ENCODE peak calls at places on chromosomes 7 and 10, in four cellular contexts. L is NB4; E is activated CD4-positive, alpha-beta memory T cell treated with anti-CD3 and anti-CD28 coated beads for 36 hours; A is neural crest cell. Y is an unnamed sample.
A peak's percentile ranks its signal among the peaks of the same experiment; 100 is the strongest.

GRCh38 chr10:77616766-77617165 is 20.8 kb downstream of the KCNMA1 start:
- DNase-seq in L (no peak), E (no peak), A (no peak), Y (no peak)

GRCh38 chr7:151082151-151083070 is 882 bp downstream of the TMUB1 start:
- DNase-seq in E (no peak), A (no peak), L (no peak), Y (no peak)

GRCh38 chr10:113612154-113612553 is 51.7 kb downstream of the NRAP start:
- DNase-seq in E (no peak), A (no peak), L (no peak), Y (no peak)

GRCh38 chr10:62093863-62094291 is 174.8 kb downstream of the RTKN2 start:
- DNase-seq in A (no peak), E (no peak), L (no peak), Y (no peak)

GRCh38 chr7:44201813-44202212 is 1.0 kb downstream of the YKT6 start:
- DNase-seq in E (no peak), L (no peak), A (no peak), Y (no peak)

GRCh38 chr7:108076141-108076540 is 54.0 kb downstream of the LAMB4 start:
- DNase-seq in E (no peak), A (no peak), L (no peak), Y (no peak)

GRCh38 chr7:98085674-98086073 is 21.0 kb upstream of the LMTK2 start:
- DNase-seq in A (no peak), E (no peak), L (no peak), Y (no peak)

GRCh38 chr7:93043393-93043985 is 74.3 kb downstream of the SAMD9 start:
- DNase-seq in A (peak; percentile 37), L (no peak), E (no peak), Y (no peak)

GRCh38 chr7:22697897-22698645 is 28.9 kb upstream of the IL6 start:
- DNase-seq in A (no peak), L (no peak), E (peak; percentile 36), Y (no peak)

GRCh38 chr10:125091891-125092290 is 68.5 kb downstream of the CTBP2 start:
- DNase-seq in L (no peak), A (no peak), E (no peak), Y (no peak)

GRCh38 chr10:11538834-11539190 is 72.6 kb downstream of the USP6NL start:
- DNase-seq in E (no peak), A (no peak), L (no peak), Y (no peak)

GRCh38 chr7:1604383-1604782 is 34.6 kb upstream of the PSMG3 start:
- DNase-seq in A (no peak), E (no peak), L (no peak), Y (no peak)

GRCh38 chr10:79387974-79388850 is 40.9 kb downstream of the PPIF start:
- DNase-seq in A (peak; percentile 0), L (no peak), E (peak; percentile 35), Y (no peak)

GRCh38 chr7:101950450-101951119 is 133.2 kb downstream of the CUX1 start:
- DNase-seq in A (no peak), L (no peak), E (no peak), Y (peak; percentile 35)

GRCh38 chr10:82278401-82279182 is 403.6 kb downstream of the NRG3 start:
- DNase-seq in A (no peak), E (no peak), L (no peak), Y (no peak)

GRCh38 chr10:75430000-75430763 is 1.2 kb upstream of the LRMDA start:
- DNase-seq in A (peak; percentile 32), E (no peak), L (peak; percentile 97), Y (peak; percentile 93)

GRCh38 chr10:124732931-124733536 is 11.1 kb downstream of the FAM53B start:
- DNase-seq in E (peak; percentile 90), L (no peak), A (no peak), Y (no peak)

GRCh38 chr10:121284952-121285351 is 313.3 kb downstream of the FGFR2 start:
- DNase-seq in A (no peak), L (no peak), E (no peak), Y (no peak)

GRCh38 chr7:25795824-25796235 is 356.2 kb upstream of the NFE2L3 start:
- DNase-seq in L (peak; percentile 12), E (no peak), A (no peak), Y (no peak)